ENCODE peak calls at places on chromosomes 1 and 21, in ten cellular contexts. One of them, this sample, is unnamed.

GRCh38 chr1:54649130-54649898 is 7.7 kb downstream of the MROH7 start:
- DNase-seq in tibial nerve: no peak
- DNase-seq in retinal pigment epithelial cell: no peak
- DNase-seq in GM12865: no peak
- DNase-seq in coronary artery: no peak
- DNase-seq in tibial artery: no peak
- DNase-seq in endothelial cell: no peak
- DNase-seq in cardiac fibroblast: no peak
- DNase-seq in Calu3: no peak
- DNase-seq in neural crest cell: no peak
- DNase-seq in this sample: no peak

GRCh38 chr1:101264699-101265098 is 27.9 kb downstream of the S1PR1 start:
- DNase-seq in tibial nerve: no peak
- DNase-seq in retinal pigment epithelial cell: no peak
- DNase-seq in GM12865: peak
- DNase-seq in coronary artery: no peak
- DNase-seq in tibial artery: peak
- DNase-seq in endothelial cell: no peak
- DNase-seq in cardiac fibroblast: peak
- DNase-seq in Calu3: no peak
- DNase-seq in neural crest cell: no peak
- DNase-seq in this sample: no peak

GRCh38 chr1:43300661-43301094 is at the start of gene TIE1:
- DNase-seq in tibial nerve: no peak
- DNase-seq in retinal pigment epithelial cell: no peak
- DNase-seq in GM12865: no peak
- DNase-seq in coronary artery: no peak
- DNase-seq in tibial artery: no peak
- DNase-seq in endothelial cell: peak
- DNase-seq in cardiac fibroblast: peak
- DNase-seq in Calu3: no peak
- DNase-seq in neural crest cell: no peak
- DNase-seq in this sample: no peak

GRCh38 chr1:19385869-19386591 is 73.9 kb downstream of the SLC66A1 start:
- DNase-seq in tibial nerve: peak
- DNase-seq in retinal pigment epithelial cell: no peak
- DNase-seq in GM12865: no peak
- DNase-seq in coronary artery: peak
- DNase-seq in tibial artery: peak
- DNase-seq in endothelial cell: no peak
- DNase-seq in cardiac fibroblast: peak
- DNase-seq in Calu3: peak
- DNase-seq in neural crest cell: no peak
- DNase-seq in this sample: peak

GRCh38 chr1:176051902-176052518 is 155.1 kb downstream of the COP1 start:
- DNase-seq in tibial nerve: no peak
- DNase-seq in retinal pigment epithelial cell: no peak
- DNase-seq in GM12865: no peak
- DNase-seq in coronary artery: no peak
- DNase-seq in tibial artery: no peak
- DNase-seq in endothelial cell: no peak
- DNase-seq in cardiac fibroblast: peak
- DNase-seq in Calu3: no peak
- DNase-seq in neural crest cell: no peak
- DNase-seq in this sample: no peak

GRCh38 chr1:202625416-202626360 is 84.6 kb downstream of the SYT2 start:
- DNase-seq in tibial nerve: peak
- DNase-seq in retinal pigment epithelial cell: no peak
- DNase-seq in GM12865: peak
- DNase-seq in coronary artery: no peak
- DNase-seq in tibial artery: peak
- DNase-seq in endothelial cell: peak
- DNase-seq in cardiac fibroblast: peak
- DNase-seq in Calu3: peak
- DNase-seq in neural crest cell: peak
- DNase-seq in this sample: peak

GRCh38 chr1:83994111-83994510 is 4.8 kb downstream of the TTLL7 start:
- DNase-seq in tibial nerve: no peak
- DNase-seq in retinal pigment epithelial cell: no peak
- DNase-seq in GM12865: no peak
- DNase-seq in coronary artery: no peak
- DNase-seq in tibial artery: no peak
- DNase-seq in endothelial cell: no peak
- DNase-seq in cardiac fibroblast: no peak
- DNase-seq in Calu3: no peak
- DNase-seq in neural crest cell: no peak
- DNase-seq in this sample: no peak

GRCh38 chr1:151501474-151501873 is 9.7 kb upstream of the CGN start:
- DNase-seq in tibial nerve: no peak
- DNase-seq in retinal pigment epithelial cell: no peak
- DNase-seq in GM12865: no peak
- DNase-seq in coronary artery: no peak
- DNase-seq in tibial artery: no peak
- DNase-seq in endothelial cell: no peak
- DNase-seq in cardiac fibroblast: no peak
- DNase-seq in Calu3: peak
- DNase-seq in neural crest cell: no peak
- DNase-seq in this sample: no peak

GRCh38 chr21:39051561-39051949 is 131.7 kb downstream of the PSMG1 start:
- DNase-seq in tibial nerve: no peak
- DNase-seq in retinal pigment epithelial cell: no peak
- DNase-seq in GM12865: no peak
- DNase-seq in coronary artery: no peak
- DNase-seq in tibial artery: no peak
- DNase-seq in endothelial cell: no peak
- DNase-seq in cardiac fibroblast: no peak
- DNase-seq in Calu3: no peak
- DNase-seq in neural crest cell: no peak
- DNase-seq in this sample: no peak

GRCh38 chr1:80457409-80457808 is 1343.3 kb upstream of the ADGRL2 start:
- DNase-seq in tibial nerve: no peak
- DNase-seq in retinal pigment epithelial cell: no peak
- DNase-seq in GM12865: no peak
- DNase-seq in coronary artery: no peak
- DNase-seq in tibial artery: no peak
- DNase-seq in endothelial cell: no peak
- DNase-seq in cardiac fibroblast: no peak
- DNase-seq in Calu3: no peak
- DNase-seq in neural crest cell: no peak
- DNase-seq in this sample: no peak

GRCh38 chr1:247096544-247096943 is 7.6 kb downstream of the ZNF669 start:
- DNase-seq in tibial nerve: no peak
- DNase-seq in retinal pigment epithelial cell: no peak
- DNase-seq in GM12865: no peak
- DNase-seq in coronary artery: no peak
- DNase-seq in tibial artery: no peak
- DNase-seq in endothelial cell: no peak
- DNase-seq in cardiac fibroblast: no peak
- DNase-seq in Calu3: no peak
- DNase-seq in neural crest cell: no peak
- DNase-seq in this sample: no peak

GRCh38 chr1:228152918-228153258 is 3.2 kb downstream of the GJC2 start:
- DNase-seq in tibial nerve: peak
- DNase-seq in retinal pigment epithelial cell: no peak
- DNase-seq in GM12865: no peak
- DNase-seq in coronary artery: no peak
- DNase-seq in tibial artery: no peak
- DNase-seq in endothelial cell: no peak
- DNase-seq in cardiac fibroblast: no peak
- DNase-seq in Calu3: no peak
- DNase-seq in neural crest cell: no peak
- DNase-seq in this sample: no peak

GRCh38 chr1:66506991-66507390 is 27.0 kb upstream of the SGIP1 start:
- DNase-seq in tibial nerve: no peak
- DNase-seq in retinal pigment epithelial cell: no peak
- DNase-seq in GM12865: no peak
- DNase-seq in coronary artery: no peak
- DNase-seq in tibial artery: no peak
- DNase-seq in endothelial cell: no peak
- DNase-seq in cardiac fibroblast: no peak
- DNase-seq in Calu3: no peak
- DNase-seq in neural crest cell: no peak
- DNase-seq in this sample: no peak

GRCh38 chr1:78114034-78114956 is 68.5 kb downstream of the GIPC2 start:
- DNase-seq in tibial nerve: no peak
- DNase-seq in retinal pigment epithelial cell: peak
- DNase-seq in GM12865: peak
- DNase-seq in coronary artery: no peak
- DNase-seq in tibial artery: no peak
- DNase-seq in endothelial cell: peak
- DNase-seq in cardiac fibroblast: peak
- DNase-seq in Calu3: peak
- DNase-seq in neural crest cell: peak
- DNase-seq in this sample: peak

GRCh38 chr1:115179397-115179835 is 90.1 kb upstream of the TSPAN2 start:
- DNase-seq in tibial nerve: no peak
- DNase-seq in retinal pigment epithelial cell: peak
- DNase-seq in GM12865: peak
- DNase-seq in coronary artery: no peak
- DNase-seq in tibial artery: no peak
- DNase-seq in endothelial cell: no peak
- DNase-seq in cardiac fibroblast: peak
- DNase-seq in Calu3: peak
- DNase-seq in neural crest cell: no peak
- DNase-seq in this sample: no peak

GRCh38 chr1:113945329-113945728 is 16.2 kb downstream of the HIPK1 start:
- DNase-seq in tibial nerve: no peak
- DNase-seq in retinal pigment epithelial cell: no peak
- DNase-seq in GM12865: no peak
- DNase-seq in coronary artery: no peak
- DNase-seq in tibial artery: no peak
- DNase-seq in endothelial cell: no peak
- DNase-seq in cardiac fibroblast: no peak
- DNase-seq in Calu3: no peak
- DNase-seq in neural crest cell: no peak
- DNase-seq in this sample: no peak

GRCh38 chr1:58293388-58293787 is 253.1 kb downstream of the OMA1 start:
- DNase-seq in tibial nerve: no peak
- DNase-seq in retinal pigment epithelial cell: no peak
- DNase-seq in GM12865: no peak
- DNase-seq in coronary artery: no peak
- DNase-seq in tibial artery: no peak
- DNase-seq in endothelial cell: no peak
- DNase-seq in cardiac fibroblast: no peak
- DNase-seq in Calu3: no peak
- DNase-seq in neural crest cell: no peak
- DNase-seq in this sample: no peak

GRCh38 chr1:212655668-212656440 is 43.8 kb downstream of the BATF3 start:
- DNase-seq in tibial nerve: no peak
- DNase-seq in retinal pigment epithelial cell: no peak
- DNase-seq in GM12865: no peak
- DNase-seq in coronary artery: peak
- DNase-seq in tibial artery: no peak
- DNase-seq in endothelial cell: no peak
- DNase-seq in cardiac fibroblast: no peak
- DNase-seq in Calu3: peak
- DNase-seq in neural crest cell: no peak
- DNase-seq in this sample: no peak

GRCh38 chr1:15526021-15526489 is 593 bp upstream of the DNAJC16 start:
- DNase-seq in tibial nerve: no peak
- DNase-seq in retinal pigment epithelial cell: peak
- DNase-seq in GM12865: no peak
- DNase-seq in coronary artery: no peak
- DNase-seq in tibial artery: peak
- DNase-seq in endothelial cell: no peak
- DNase-seq in cardiac fibroblast: no peak
- DNase-seq in Calu3: peak
- DNase-seq in neural crest cell: no peak
- DNase-seq in this sample: no peak

GRCh38 chr1:109399326-109399957 is 1.7 kb upstream of the SORT1 start:
- DNase-seq in tibial nerve: no peak
- DNase-seq in retinal pigment epithelial cell: peak
- DNase-seq in GM12865: peak
- DNase-seq in coronary artery: no peak
- DNase-seq in tibial artery: no peak
- DNase-seq in endothelial cell: peak
- DNase-seq in cardiac fibroblast: peak
- DNase-seq in Calu3: peak
- DNase-seq in neural crest cell: peak
- DNase-seq in this sample: no peak

GRCh38 chr1:158496379-158496778 is 24.4 kb downstream of the OR10R2 start:
- DNase-seq in tibial nerve: no peak
- DNase-seq in retinal pigment epithelial cell: no peak
- DNase-seq in GM12865: peak
- DNase-seq in coronary artery: no peak
- DNase-seq in tibial artery: no peak
- DNase-seq in endothelial cell: no peak
- DNase-seq in cardiac fibroblast: peak
- DNase-seq in Calu3: no peak
- DNase-seq in neural crest cell: no peak
- DNase-seq in this sample: no peak
- TF ChIP-seq CTCF in tibial nerve: peak
- TF ChIP-seq CTCF in retinal pigment epithelial cell: no peak
- TF ChIP-seq CTCF in GM12865: peak
- TF ChIP-seq CTCF in coronary artery: no peak
- TF ChIP-seq CTCF in tibial artery: no peak
- TF ChIP-seq CTCF in endothelial cell: no peak
- TF ChIP-seq CTCF in cardiac fibroblast: no peak
- TF ChIP-seq CTCF in Calu3: no peak
- TF ChIP-seq CTCF in neural crest cell: peak
- TF ChIP-seq CTCF in this sample: no peak

GRCh38 chr1:9181990-9182783 is 52.4 kb upstream of the H6PD start:
- DNase-seq in tibial nerve: no peak
- DNase-seq in retinal pigment epithelial cell: no peak
- DNase-seq in GM12865: peak
- DNase-seq in coronary artery: no peak
- DNase-seq in tibial artery: no peak
- DNase-seq in endothelial cell: peak
- DNase-seq in cardiac fibroblast: peak
- DNase-seq in Calu3: peak
- DNase-seq in neural crest cell: no peak
- DNase-seq in this sample: peak
- TF ChIP-seq CTCF in tibial nerve: peak
- TF ChIP-seq CTCF in retinal pigment epithelial cell: no peak
- TF ChIP-seq CTCF in GM12865: peak
- TF ChIP-seq CTCF in coronary artery: no peak
- TF ChIP-seq CTCF in tibial artery: peak
- TF ChIP-seq CTCF in endothelial cell: no peak
- TF ChIP-seq CTCF in cardiac fibroblast: no peak
- TF ChIP-seq CTCF in Calu3: peak
- TF ChIP-seq CTCF in neural crest cell: peak
- TF ChIP-seq CTCF in this sample: peak

GRCh38 chr1:106217765-106218164 is 838.7 kb upstream of the PRMT6 start:
- DNase-seq in tibial nerve: no peak
- DNase-seq in retinal pigment epithelial cell: no peak
- DNase-seq in GM12865: no peak
- DNase-seq in coronary artery: no peak
- DNase-seq in tibial artery: no peak
- DNase-seq in endothelial cell: no peak
- DNase-seq in cardiac fibroblast: no peak
- DNase-seq in Calu3: no peak
- DNase-seq in neural crest cell: no peak
- DNase-seq in this sample: no peak
- TF ChIP-seq CTCF in tibial nerve: no peak
- TF ChIP-seq CTCF in retinal pigment epithelial cell: peak
- TF ChIP-seq CTCF in GM12865: no peak
- TF ChIP-seq CTCF in coronary artery: no peak
- TF ChIP-seq CTCF in tibial artery: no peak
- TF ChIP-seq CTCF in endothelial cell: peak
- TF ChIP-seq CTCF in cardiac fibroblast: no peak
- TF ChIP-seq CTCF in Calu3: no peak
- TF ChIP-seq CTCF in neural crest cell: peak
- TF ChIP-seq CTCF in this sample: no peak

GRCh38 chr1:39458991-39459390 is 32.4 kb upstream of the BMP8A start:
- DNase-seq in tibial nerve: no peak
- DNase-seq in retinal pigment epithelial cell: no peak
- DNase-seq in GM12865: no peak
- DNase-seq in coronary artery: no peak
- DNase-seq in tibial artery: no peak
- DNase-seq in endothelial cell: no peak
- DNase-seq in cardiac fibroblast: no peak
- DNase-seq in Calu3: no peak
- DNase-seq in neural crest cell: no peak
- DNase-seq in this sample: no peak

GRCh38 chr1:39462074-39462473 is 29.4 kb upstream of the BMP8A start:
- DNase-seq in tibial nerve: no peak
- DNase-seq in retinal pigment epithelial cell: no peak
- DNase-seq in GM12865: no peak
- DNase-seq in coronary artery: no peak
- DNase-seq in tibial artery: no peak
- DNase-seq in endothelial cell: no peak
- DNase-seq in cardiac fibroblast: no peak
- DNase-seq in Calu3: no peak
- DNase-seq in neural crest cell: no peak
- DNase-seq in this sample: no peak
- TF ChIP-seq CTCF in tibial nerve: no peak
- TF ChIP-seq CTCF in retinal pigment epithelial cell: no peak
- TF ChIP-seq CTCF in GM12865: no peak
- TF ChIP-seq CTCF in coronary artery: no peak
- TF ChIP-seq CTCF in tibial artery: no peak
- TF ChIP-seq CTCF in endothelial cell: no peak
- TF ChIP-seq CTCF in cardiac fibroblast: no peak
- TF ChIP-seq CTCF in Calu3: no peak
- TF ChIP-seq CTCF in neural crest cell: no peak
- TF ChIP-seq CTCF in this sample: no peak